ENCODE peak calls at places on chromosomes 6 and 20, in four cellular contexts. R is psoas muscle, I is substantia nigra, W is right lobe of liver. A is an unnamed sample.

GRCh38 chr6:142417331-142417750 is 115.5 kb downstream of the ADGRG6 start:
- DNase-seq in R (no peak), I (no peak), W (no peak), A (no peak)

GRCh38 chr6:107709341-107709740 is 114.8 kb downstream of the SCML4 start:
- DNase-seq in I (no peak), R (no peak), W (no peak), A (no peak)

GRCh38 chr6:142868917-142869316 is 76.1 kb downstream of the HIVEP2 start:
- DNase-seq in I (no peak), R (no peak), W (no peak), A (no peak)

GRCh38 chr6:119749341-119749740 is 399.8 kb upstream of the MAN1A1 start:
- DNase-seq in W (no peak), R (no peak), I (no peak), A (no peak)

GRCh38 chr20:61443541-61444126 is 191.6 kb downstream of the CDH4 start:
- DNase-seq in W (no peak), R (no peak), I (no peak), A (no peak)

GRCh38 chr6:92479821-92480220 is 939.5 kb downstream of the EPHA7 start:
- DNase-seq in W (no peak), R (no peak), I (no peak), A (no peak)

GRCh38 chr6:44128020-44128917 is 915 bp downstream of the TMEM63B start:
- DNase-seq in R (peak; percentile 48), I (no peak), W (no peak), A (no peak)

GRCh38 chr20:61841551-61841950 is 224.1 kb downstream of the TAF4 start:
- DNase-seq in R (no peak), I (no peak), W (no peak), A (no peak)

GRCh38 chr6:134398453-134398852 is 80.5 kb upstream of the SGK1 start:
- DNase-seq in R (no peak), W (no peak), I (no peak), A (no peak)

GRCh38 chr20:21607971-21608735 is 94.3 kb upstream of the NKX2-2 start:
- DNase-seq in W (no peak), I (peak; percentile 88), R (peak; percentile 26), A (no peak)

GRCh38 chr6:25623065-25623464 is 28.9 kb upstream of the SCGN start:
- DNase-seq in I (no peak), W (no peak), R (no peak), A (no peak)

GRCh38 chr6:158230967-158231550 is 62.9 kb downstream of the GTF2H5 start:
- DNase-seq in I (no peak), R (no peak), W (no peak), A (no peak)

GRCh38 chr20:56676679-56677078 is 47.6 kb downstream of the TFAP2C start:
- DNase-seq in I (no peak), R (no peak), W (no peak), A (no peak)

GRCh38 chr6:13787146-13787545 is 27.2 kb downstream of the MCUR1 start:
- DNase-seq in R (no peak), I (no peak), W (no peak), A (no peak)

GRCh38 chr6:40845588-40845987 is 193.4 kb downstream of the UNC5CL start:
- DNase-seq in I (no peak), R (no peak), W (peak; percentile 54), A (no peak)

GRCh38 chr20:64212750-64213149 is 42.8 kb upstream of the PCMTD2 start:
- DNase-seq in W (peak; percentile 74), R (peak; percentile 37), I (peak; percentile 3), A (no peak)

GRCh38 chr6:146651482-146651863 is 52.7 kb downstream of the ADGB start:
- DNase-seq in R (no peak), I (no peak), W (no peak), A (no peak)

GRCh38 chr20:24701668-24702067 is 232.2 kb downstream of the SYNDIG1 start:
- DNase-seq in I (no peak), W (peak; percentile 19), R (no peak), A (no peak)

GRCh38 chr6:163369122-163369521 is 45.4 kb upstream of the QKI start:
- DNase-seq in R (no peak), W (no peak), I (no peak), A (no peak)

GRCh38 chr6:54135665-54136370 is 24.6 kb downstream of the MLIP start:
- DNase-seq in R (no peak), W (peak; percentile 49), I (no peak), A (no peak)

GRCh38 chr6:130945401-130945919 is 117.6 kb downstream of the EPB41L2 start:
- DNase-seq in I (no peak), W (no peak), R (no peak), A (no peak)

GRCh38 chr6:7882505-7883257 is 27.9 kb downstream of the TXNDC5 start:
- DNase-seq in W (no peak), R (no peak), I (no peak), A (no peak)

GRCh38 chr6:99232003-99232402 is 117.5 kb downstream of the FAXC start:
- DNase-seq in W (no peak), I (no peak), R (no peak), A (no peak)

A was measured in KG1.